ENCODE peak calls at places on chromosomes 3 and 15, in six cellular contexts. M is fibroblast of pulmonary artery, O is naive B cell, A is OCI-LY7, J is mammary epithelial cell, U is HT-29. X is an unnamed sample.

GRCh38 chr15:45703670-45704328 is 69.0 kb downstream of the SQOR start:
- DNase-seq in M (no peak), O (no peak), A (no peak), J (no peak), U (no peak), X (no peak)

GRCh38 chr3:197593046-197593380 is 37.2 kb upstream of the BDH1 start:
- DNase-seq in M (no peak), O (no peak), A (no peak), J (no peak), U (no peak), X (no peak)

GRCh38 chr3:37811625-37812356 is 49.9 kb upstream of the CTDSPL start:
- DNase-seq in M (no peak), O (no peak), A (no peak), J (no peak), U (no peak), X (no peak)

GRCh38 chr3:93843981-93844380 is 129.7 kb downstream of the PROS1 start:
- DNase-seq in M (peak; percentile 93), O (no peak), A (no peak), J (peak; percentile 94), U (no peak), X (no peak)

GRCh38 chr3:36792342-36792741 is 28.0 kb upstream of the DCLK3 start:
- DNase-seq in M (peak; percentile 47), O (no peak), A (peak; percentile 51), J (peak; percentile 27), U (peak; percentile 30), X (peak; percentile 49)

GRCh38 chr3:49610881-49611280 is 56.6 kb downstream of the BSN start:
- DNase-seq in M (no peak), O (no peak), A (no peak), J (no peak), U (no peak), X (no peak)

GRCh38 chr3:117350386-117350785 is 640.8 kb downstream of the TUSC7 start:
- DNase-seq in M (no peak), O (no peak), A (no peak), J (no peak), U (no peak), X (no peak)

GRCh38 chr15:67125589-67126502 is 60.4 kb downstream of the SMAD3 start:
- DNase-seq in M (peak; percentile 98), O (no peak), A (no peak), J (peak; percentile 93), U (peak; percentile 68), X (no peak)

GRCh38 chr3:119825820-119826219 is 43.9 kb downstream of the NR1I2 start:
- DNase-seq in M (no peak), O (no peak), A (no peak), J (no peak), U (no peak), X (no peak)

GRCh38 chr3:50352762-50353161 is 2.1 kb downstream of the CYB561D2 start:
- DNase-seq in M (no peak), O (no peak), A (no peak), J (peak; percentile 39), U (peak; percentile 40), X (no peak)

GRCh38 chr3:183193762-183194701 is 31.5 kb upstream of the LAMP3 start:
- DNase-seq in M (no peak), O (no peak), A (no peak), J (no peak), U (no peak), X (peak; percentile 30)

GRCh38 chr3:29759021-29759359 is 478.1 kb downstream of the RBMS3 start:
- DNase-seq in M (peak; percentile 92), O (no peak), A (no peak), J (no peak), U (no peak), X (no peak)

GRCh38 chr3:146817705-146818104 is 212.6 kb upstream of the PLSCR5 start:
- DNase-seq in M (peak; percentile 45), O (no peak), A (no peak), J (no peak), U (peak; percentile 19), X (no peak)

GRCh38 chr3:178060406-178060805 is 475.8 kb upstream of the KCNMB2 start:
- DNase-seq in M (peak; percentile 52), O (no peak), A (no peak), J (no peak), U (no peak), X (no peak)

GRCh38 chr3:120113128-120114116 is 19.2 kb upstream of the GSK3B start:
- DNase-seq in M (peak; percentile 36), O (no peak), A (no peak), J (peak; percentile 99), U (no peak), X (no peak)

GRCh38 chr15:92184679-92185230 is 208.9 kb upstream of the ST8SIA2 start:
- DNase-seq in M (no peak), O (no peak), A (no peak), J (no peak), U (no peak), X (no peak)

GRCh38 chr15:74847462-74847861 is 4.5 kb upstream of the ULK3 start:
- DNase-seq in M (no peak), O (no peak), A (no peak), J (no peak), U (no peak), X (no peak)

GRCh38 chr15:51082246-51082645 is 12.5 kb downstream of the TNFAIP8L3 start:
- DNase-seq in M (no peak), O (no peak), A (no peak), J (no peak), U (no peak), X (no peak)

GRCh38 chr15:26974120-26974780 is 3.3 kb downstream of the GABRG3 start:
- DNase-seq in M (peak; percentile 21), O (no peak), A (peak; percentile 7), J (no peak), U (peak; percentile 47), X (peak; percentile 20)

GRCh38 chr15:85671156-85671555 is 123.6 kb downstream of the KLHL25 start:
- DNase-seq in M (no peak), O (no peak), A (no peak), J (peak; percentile 18), U (no peak), X (no peak)

GRCh38 chr15:73127302-73127936 is 75.2 kb downstream of the NEO1 start:
- DNase-seq in M (peak; percentile 46), O (no peak), A (peak; percentile 49), J (peak; percentile 14), U (peak; percentile 59), X (peak; percentile 64)

GRCh38 chr3:184234671-184235380 is 5.4 kb downstream of the VWA5B2 start:
- DNase-seq in M (no peak), O (no peak), A (no peak), J (no peak), U (no peak), X (no peak)

GRCh38 chr15:41965441-41966413 is 6.6 kb downstream of the EHD4 start:
- DNase-seq in M (no peak), O (no peak), A (no peak), J (peak; percentile 21), U (no peak), X (no peak)

GRCh38 chr3:126131881-126132750 is 48.2 kb upstream of the SLC41A3 start:
- DNase-seq in M (no peak), O (no peak), A (no peak), J (no peak), U (no peak), X (no peak)

GRCh38 chr15:59243622-59244021 is 37.0 kb downstream of the LDHAL6B start:
- DNase-seq in M (no peak), O (no peak), A (no peak), J (no peak), U (no peak), X (no peak)

GRCh38 chr3:27686642-27687041 is 35.5 kb downstream of the EOMES start:
- DNase-seq in M (peak; percentile 89), O (no peak), A (no peak), J (peak; percentile 88), U (no peak), X (no peak)

GRCh38 chr15:74240002-74240568 is 4.0 kb downstream of the CCDC33 start:
- DNase-seq in M (peak; percentile 91), O (no peak), A (no peak), J (peak; percentile 91), U (peak; percentile 97), X (peak; percentile 29)

GRCh38 chr15:35088329-35088728 is 3.2 kb upstream of the NANOGP8 start:
- DNase-seq in M (no peak), O (no peak), A (no peak), J (no peak), U (no peak), X (no peak)

GRCh38 chr15:35784745-35785144 is 238.8 kb upstream of the DPH6 start:
- DNase-seq in M (peak; percentile 22), O (no peak), A (no peak), J (no peak), U (no peak), X (no peak)

GRCh38 chr3:161263057-161263456 is 41.9 kb downstream of the NMD3 start:
- DNase-seq in M (peak; percentile 53), O (no peak), A (no peak), J (peak; percentile 84), U (no peak), X (no peak)

GRCh38 chr3:18812316-18812715 is 336.0 kb upstream of the KCNH8 start:
- DNase-seq in M (peak; percentile 88), O (no peak), A (no peak), J (peak; percentile 48), U (peak; percentile 58), X (no peak)

X was measured in KBM-7.